ENCODE peak calls at places on chromosomes 5 and 9, in ten cellular contexts. One of them, this sample, is unnamed.

GRCh38 chr5:153321478-153321877 is 169.0 kb upstream of the GRIA1 start:
- DNase-seq in tibial nerve: no peak
- DNase-seq in MM.1S: no peak
- DNase-seq in astrocyte of the spinal cord: no peak
- DNase-seq in H1: no peak
- DNase-seq in right cardiac atrium: no peak
- DNase-seq in endodermal cell: no peak
- DNase-seq in Peyer's patch: no peak
- DNase-seq in heart right ventricle: no peak
- DNase-seq in AG10803: no peak
- DNase-seq in this sample: no peak

GRCh38 chr5:43110606-43111170 is 10.0 kb upstream of the ZNF131 start:
- DNase-seq in tibial nerve: no peak
- DNase-seq in MM.1S: peak
- DNase-seq in astrocyte of the spinal cord: no peak
- DNase-seq in H1: peak
- DNase-seq in right cardiac atrium: no peak
- DNase-seq in endodermal cell: peak
- DNase-seq in Peyer's patch: no peak
- DNase-seq in heart right ventricle: no peak
- DNase-seq in AG10803: no peak
- DNase-seq in this sample: peak

GRCh38 chr5:154513669-154514084 is 35.6 kb upstream of the HAND1 start:
- DNase-seq in tibial nerve: no peak
- DNase-seq in MM.1S: peak
- DNase-seq in astrocyte of the spinal cord: peak
- DNase-seq in H1: no peak
- DNase-seq in right cardiac atrium: no peak
- DNase-seq in endodermal cell: peak
- DNase-seq in Peyer's patch: no peak
- DNase-seq in heart right ventricle: no peak
- DNase-seq in AG10803: peak
- DNase-seq in this sample: no peak

GRCh38 chr5:1544294-1545010 is 20.7 kb upstream of the LPCAT1 start:
- DNase-seq in tibial nerve: no peak
- DNase-seq in MM.1S: no peak
- DNase-seq in astrocyte of the spinal cord: no peak
- DNase-seq in H1: peak
- DNase-seq in right cardiac atrium: no peak
- DNase-seq in endodermal cell: no peak
- DNase-seq in Peyer's patch: no peak
- DNase-seq in heart right ventricle: no peak
- DNase-seq in AG10803: no peak
- DNase-seq in this sample: no peak

GRCh38 chr9:138053996-138054752 is 176.6 kb downstream of the CACNA1B start:
- DNase-seq in tibial nerve: no peak
- DNase-seq in MM.1S: no peak
- DNase-seq in astrocyte of the spinal cord: no peak
- DNase-seq in H1: peak
- DNase-seq in right cardiac atrium: no peak
- DNase-seq in endodermal cell: peak
- DNase-seq in Peyer's patch: no peak
- DNase-seq in heart right ventricle: no peak
- DNase-seq in AG10803: no peak
- DNase-seq in this sample: no peak

GRCh38 chr9:93093449-93094293 is 2.3 kb upstream of the CARD19 start:
- DNase-seq in tibial nerve: no peak
- DNase-seq in MM.1S: peak
- DNase-seq in astrocyte of the spinal cord: no peak
- DNase-seq in H1: no peak
- DNase-seq in right cardiac atrium: no peak
- DNase-seq in endodermal cell: peak
- DNase-seq in Peyer's patch: peak
- DNase-seq in heart right ventricle: no peak
- DNase-seq in AG10803: no peak
- DNase-seq in this sample: no peak

GRCh38 chr9:116156621-116157314 is 3.2 kb downstream of the PAPPA start:
- DNase-seq in tibial nerve: peak
- DNase-seq in MM.1S: no peak
- DNase-seq in astrocyte of the spinal cord: peak
- DNase-seq in H1: peak
- DNase-seq in right cardiac atrium: peak
- DNase-seq in endodermal cell: peak
- DNase-seq in Peyer's patch: no peak
- DNase-seq in heart right ventricle: peak
- DNase-seq in AG10803: peak
- DNase-seq in this sample: peak

GRCh38 chr9:135282808-135283207 is 195.3 kb downstream of the OLFM1 start:
- DNase-seq in tibial nerve: no peak
- DNase-seq in MM.1S: no peak
- DNase-seq in astrocyte of the spinal cord: no peak
- DNase-seq in H1: no peak
- DNase-seq in right cardiac atrium: no peak
- DNase-seq in endodermal cell: no peak
- DNase-seq in Peyer's patch: no peak
- DNase-seq in heart right ventricle: no peak
- DNase-seq in AG10803: no peak
- DNase-seq in this sample: no peak

GRCh38 chr5:169164481-169164925 is 136.4 kb downstream of the SLIT3 start:
- DNase-seq in tibial nerve: no peak
- DNase-seq in MM.1S: no peak
- DNase-seq in astrocyte of the spinal cord: peak
- DNase-seq in H1: no peak
- DNase-seq in right cardiac atrium: peak
- DNase-seq in endodermal cell: peak
- DNase-seq in Peyer's patch: no peak
- DNase-seq in heart right ventricle: peak
- DNase-seq in AG10803: peak
- DNase-seq in this sample: peak

GRCh38 chr9:95726756-95727155 is 148.7 kb upstream of the ERCC6L2 start:
- DNase-seq in tibial nerve: no peak
- DNase-seq in MM.1S: peak
- DNase-seq in astrocyte of the spinal cord: peak
- DNase-seq in H1: no peak
- DNase-seq in right cardiac atrium: no peak
- DNase-seq in endodermal cell: no peak
- DNase-seq in Peyer's patch: no peak
- DNase-seq in heart right ventricle: no peak
- DNase-seq in AG10803: peak
- DNase-seq in this sample: peak

GRCh38 chr9:87671925-87672324 is 54.0 kb upstream of the CTSL start:
- DNase-seq in tibial nerve: no peak
- DNase-seq in MM.1S: no peak
- DNase-seq in astrocyte of the spinal cord: no peak
- DNase-seq in H1: peak
- DNase-seq in right cardiac atrium: no peak
- DNase-seq in endodermal cell: no peak
- DNase-seq in Peyer's patch: no peak
- DNase-seq in heart right ventricle: no peak
- DNase-seq in AG10803: no peak
- DNase-seq in this sample: no peak

GRCh38 chr5:59517926-59518585 is 375.5 kb downstream of the PDE4D start:
- DNase-seq in tibial nerve: no peak
- DNase-seq in MM.1S: no peak
- DNase-seq in astrocyte of the spinal cord: peak
- DNase-seq in H1: no peak
- DNase-seq in right cardiac atrium: no peak
- DNase-seq in endodermal cell: no peak
- DNase-seq in Peyer's patch: no peak
- DNase-seq in heart right ventricle: no peak
- DNase-seq in AG10803: peak
- DNase-seq in this sample: no peak

GRCh38 chr5:113256671-113257452 is 177.9 kb downstream of the TSSK1B start:
- DNase-seq in tibial nerve: no peak
- DNase-seq in MM.1S: no peak
- DNase-seq in astrocyte of the spinal cord: no peak
- DNase-seq in H1: no peak
- DNase-seq in right cardiac atrium: no peak
- DNase-seq in endodermal cell: no peak
- DNase-seq in Peyer's patch: no peak
- DNase-seq in heart right ventricle: no peak
- DNase-seq in AG10803: no peak
- DNase-seq in this sample: no peak

GRCh38 chr5:39352931-39353330 is 11.4 kb downstream of the C9 start:
- DNase-seq in tibial nerve: no peak
- DNase-seq in MM.1S: no peak
- DNase-seq in astrocyte of the spinal cord: no peak
- DNase-seq in H1: no peak
- DNase-seq in right cardiac atrium: no peak
- DNase-seq in endodermal cell: no peak
- DNase-seq in Peyer's patch: no peak
- DNase-seq in heart right ventricle: no peak
- DNase-seq in AG10803: no peak
- DNase-seq in this sample: no peak

GRCh38 chr9:81032831-81033230 is 656.5 kb downstream of the TLE1 start:
- DNase-seq in tibial nerve: no peak
- DNase-seq in MM.1S: no peak
- DNase-seq in astrocyte of the spinal cord: peak
- DNase-seq in H1: no peak
- DNase-seq in right cardiac atrium: no peak
- DNase-seq in endodermal cell: no peak
- DNase-seq in Peyer's patch: no peak
- DNase-seq in heart right ventricle: no peak
- DNase-seq in AG10803: no peak
- DNase-seq in this sample: no peak

GRCh38 chr5:55031492-55031891 is 7.4 kb downstream of the GZMK start:
- DNase-seq in tibial nerve: no peak
- DNase-seq in MM.1S: no peak
- DNase-seq in astrocyte of the spinal cord: peak
- DNase-seq in H1: no peak
- DNase-seq in right cardiac atrium: no peak
- DNase-seq in endodermal cell: no peak
- DNase-seq in Peyer's patch: no peak
- DNase-seq in heart right ventricle: no peak
- DNase-seq in AG10803: no peak
- DNase-seq in this sample: no peak

GRCh38 chr5:141208478-141208877 is at the start of gene PCDHB12:
- DNase-seq in tibial nerve: peak
- DNase-seq in MM.1S: peak
- DNase-seq in astrocyte of the spinal cord: no peak
- DNase-seq in H1: no peak
- DNase-seq in right cardiac atrium: no peak
- DNase-seq in endodermal cell: peak
- DNase-seq in Peyer's patch: no peak
- DNase-seq in heart right ventricle: no peak
- DNase-seq in AG10803: no peak
- DNase-seq in this sample: peak

DNA sequence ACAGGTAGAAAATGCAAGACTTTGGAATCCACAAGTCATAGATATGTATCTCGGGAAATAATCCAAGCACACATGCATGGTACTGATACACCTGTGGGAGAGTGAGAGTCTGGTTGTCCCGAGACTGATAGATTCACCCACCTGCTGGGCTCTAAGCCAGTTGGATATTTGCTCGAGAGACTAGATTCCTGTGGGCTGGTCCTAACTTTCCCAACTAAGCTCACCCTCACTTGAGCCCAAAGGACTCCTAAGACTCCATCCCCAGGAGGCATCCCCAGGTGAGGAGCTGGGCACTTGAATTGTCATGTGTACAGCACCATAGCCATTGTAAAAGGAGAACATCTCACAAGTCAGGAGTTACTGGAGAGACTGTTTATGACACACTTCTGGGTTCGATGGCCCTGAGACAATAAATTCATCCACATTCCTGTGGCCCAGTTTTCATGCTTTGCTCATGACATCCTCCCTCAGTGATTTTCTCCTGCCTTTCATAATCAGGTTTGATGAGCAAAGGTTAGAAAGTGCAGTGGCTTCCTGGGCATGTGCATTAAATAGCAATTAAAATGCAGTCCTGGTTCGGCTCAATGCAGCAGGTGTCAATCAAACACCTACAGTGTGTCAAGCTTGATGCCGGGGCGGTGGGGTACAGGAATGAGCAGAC is 18.1 kb downstream of the SLC1A1 start:
- DNase-seq in tibial nerve: no peak
- DNase-seq in MM.1S: no peak
- DNase-seq in astrocyte of the spinal cord: peak
- DNase-seq in H1: no peak
- DNase-seq in right cardiac atrium: no peak
- DNase-seq in endodermal cell: peak
- DNase-seq in Peyer's patch: no peak
- DNase-seq in heart right ventricle: no peak
- DNase-seq in AG10803: peak
- DNase-seq in this sample: no peak
- H3K4me3 ChIP-seq in tibial nerve: no peak
- H3K4me3 ChIP-seq in MM.1S: no peak
- H3K4me3 ChIP-seq in astrocyte of the spinal cord: no peak
- H3K4me3 ChIP-seq in H1: no peak
- H3K4me3 ChIP-seq in right cardiac atrium: no peak
- H3K4me3 ChIP-seq in endodermal cell: no peak
- H3K4me3 ChIP-seq in Peyer's patch: no peak
- H3K4me3 ChIP-seq in heart right ventricle: no peak
- H3K4me3 ChIP-seq in AG10803: no peak
- H3K4me3 ChIP-seq in this sample: no peak

GRCh38 chr9:83061036-83061435 is 1.9 kb downstream of the RASEF start:
- DNase-seq in tibial nerve: no peak
- DNase-seq in MM.1S: no peak
- DNase-seq in astrocyte of the spinal cord: peak
- DNase-seq in H1: no peak
- DNase-seq in right cardiac atrium: no peak
- DNase-seq in endodermal cell: no peak
- DNase-seq in Peyer's patch: no peak
- DNase-seq in heart right ventricle: no peak
- DNase-seq in AG10803: no peak
- DNase-seq in this sample: no peak
- H3K4me3 ChIP-seq in tibial nerve: no peak
- H3K4me3 ChIP-seq in MM.1S: no peak
- H3K4me3 ChIP-seq in astrocyte of the spinal cord: no peak
- H3K4me3 ChIP-seq in H1: no peak
- H3K4me3 ChIP-seq in right cardiac atrium: no peak
- H3K4me3 ChIP-seq in endodermal cell: no peak
- H3K4me3 ChIP-seq in Peyer's patch: no peak
- H3K4me3 ChIP-seq in heart right ventricle: no peak
- H3K4me3 ChIP-seq in AG10803: no peak
- H3K4me3 ChIP-seq in this sample: no peak

GRCh38 chr9:127395491-127396252 is 1.3 kb upstream of the SLC2A8 start:
- DNase-seq in tibial nerve: no peak
- DNase-seq in MM.1S: no peak
- DNase-seq in astrocyte of the spinal cord: no peak
- DNase-seq in H1: no peak
- DNase-seq in right cardiac atrium: no peak
- DNase-seq in endodermal cell: no peak
- DNase-seq in Peyer's patch: no peak
- DNase-seq in heart right ventricle: no peak
- DNase-seq in AG10803: peak
- DNase-seq in this sample: no peak
- H3K4me3 ChIP-seq in tibial nerve: no peak
- H3K4me3 ChIP-seq in MM.1S: peak
- H3K4me3 ChIP-seq in astrocyte of the spinal cord: no peak
- H3K4me3 ChIP-seq in H1: peak
- H3K4me3 ChIP-seq in right cardiac atrium: no peak
- H3K4me3 ChIP-seq in endodermal cell: peak
- H3K4me3 ChIP-seq in Peyer's patch: peak
- H3K4me3 ChIP-seq in heart right ventricle: no peak
- H3K4me3 ChIP-seq in AG10803: no peak
- H3K4me3 ChIP-seq in this sample: peak

DNA sequence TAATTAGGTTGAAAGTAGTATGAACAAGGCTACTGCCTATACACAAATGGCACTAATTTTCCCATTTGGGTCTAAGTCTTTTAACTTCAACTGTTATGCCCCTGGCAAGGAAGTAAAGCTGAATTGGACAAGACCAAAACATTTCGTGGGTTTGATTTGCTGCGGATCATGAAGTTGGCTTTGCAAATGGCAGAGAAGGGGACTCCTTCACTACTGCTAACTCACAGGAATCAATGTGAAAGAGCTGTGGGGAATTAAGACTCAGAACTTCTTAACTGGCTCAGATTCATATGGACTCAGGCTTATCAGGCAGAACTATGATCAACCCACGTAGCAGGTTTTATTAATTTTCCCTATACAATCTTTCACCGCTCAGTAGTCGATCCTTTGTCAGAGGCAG is 73.8 kb upstream of the IFNE start:
- DNase-seq in tibial nerve: no peak
- DNase-seq in MM.1S: no peak
- DNase-seq in astrocyte of the spinal cord: peak
- DNase-seq in H1: no peak
- DNase-seq in right cardiac atrium: no peak
- DNase-seq in endodermal cell: no peak
- DNase-seq in Peyer's patch: no peak
- DNase-seq in heart right ventricle: no peak
- DNase-seq in AG10803: no peak
- DNase-seq in this sample: no peak
- H3K4me3 ChIP-seq in tibial nerve: no peak
- H3K4me3 ChIP-seq in MM.1S: no peak
- H3K4me3 ChIP-seq in astrocyte of the spinal cord: peak
- H3K4me3 ChIP-seq in H1: no peak
- H3K4me3 ChIP-seq in right cardiac atrium: no peak
- H3K4me3 ChIP-seq in endodermal cell: peak
- H3K4me3 ChIP-seq in Peyer's patch: no peak
- H3K4me3 ChIP-seq in heart right ventricle: no peak
- H3K4me3 ChIP-seq in AG10803: peak
- H3K4me3 ChIP-seq in this sample: no peak